ENCODE peak calls at places on chromosomes 16 and 17, in four cellular contexts. One of them, this sample, is unnamed.

GRCh38 chr17:78252111-78252634 is 20.7 kb downstream of the TMEM235 start:
- DNase-seq in activated B cell treated with CpG ODN at 0.5 μM for 24 hours: no peak
- DNase-seq in neural crest cell: no peak
- DNase-seq in chondrocyte: peak; percentile 80
- DNase-seq in this sample: no peak

GRCh38 chr17:77326636-77327035 is 185.9 kb downstream of the SEC14L1 start:
- DNase-seq in activated B cell treated with CpG ODN at 0.5 μM for 24 hours: no peak
- DNase-seq in neural crest cell: no peak
- DNase-seq in chondrocyte: peak; percentile 40
- DNase-seq in this sample: no peak

GRCh38 chr17:59266748-59267147 is 46.4 kb downstream of the GDPD1 start:
- DNase-seq in activated B cell treated with CpG ODN at 0.5 μM for 24 hours: no peak
- DNase-seq in neural crest cell: no peak
- DNase-seq in chondrocyte: no peak
- DNase-seq in this sample: no peak

GRCh38 chr16:88699180-88699579 is 7.0 kb downstream of the RNF166 start:
- DNase-seq in activated B cell treated with CpG ODN at 0.5 μM for 24 hours: no peak
- DNase-seq in neural crest cell: no peak
- DNase-seq in chondrocyte: no peak
- DNase-seq in this sample: no peak

GRCh38 chr16:67150058-67150832 is 553 bp downstream of the B3GNT9 start:
- DNase-seq in activated B cell treated with CpG ODN at 0.5 μM for 24 hours: no peak
- DNase-seq in neural crest cell: peak; percentile 54
- DNase-seq in chondrocyte: no peak
- DNase-seq in this sample: no peak

GRCh38 chr17:3556905-3557767 is 476 bp downstream of the TRPV3 start:
- DNase-seq in activated B cell treated with CpG ODN at 0.5 μM for 24 hours: peak; percentile 25
- DNase-seq in neural crest cell: no peak
- DNase-seq in chondrocyte: no peak
- DNase-seq in this sample: no peak

GRCh38 chr16:75264531-75264998 is 13.1 kb upstream of the BCAR1 start:
- DNase-seq in activated B cell treated with CpG ODN at 0.5 μM for 24 hours: no peak
- DNase-seq in neural crest cell: no peak
- DNase-seq in chondrocyte: no peak
- DNase-seq in this sample: no peak

GRCh38 chr16:87806608-87807546 is 41.1 kb upstream of the KLHDC4 start:
- DNase-seq in activated B cell treated with CpG ODN at 0.5 μM for 24 hours: peak; percentile 55
- DNase-seq in neural crest cell: no peak
- DNase-seq in chondrocyte: no peak
- DNase-seq in this sample: no peak

GRCh38 chr17:40466298-40466971 is 23.2 kb downstream of the IGFBP4 start:
- DNase-seq in activated B cell treated with CpG ODN at 0.5 μM for 24 hours: no peak
- DNase-seq in neural crest cell: no peak
- DNase-seq in chondrocyte: no peak
- DNase-seq in this sample: no peak

GRCh38 chr17:74833501-74834361 is 26.0 kb downstream of the GRIN2C start:
- DNase-seq in activated B cell treated with CpG ODN at 0.5 μM for 24 hours: peak; percentile 30
- DNase-seq in neural crest cell: no peak
- DNase-seq in chondrocyte: no peak
- DNase-seq in this sample: no peak

GRCh38 chr17:77210331-77210730 is 69.6 kb downstream of the SEC14L1 start:
- DNase-seq in activated B cell treated with CpG ODN at 0.5 μM for 24 hours: no peak
- DNase-seq in neural crest cell: no peak
- DNase-seq in chondrocyte: peak; percentile 57
- DNase-seq in this sample: no peak

GRCh38 chr17:17061516-17061915 is 19.3 kb downstream of the MPRIP start:
- DNase-seq in activated B cell treated with CpG ODN at 0.5 μM for 24 hours: peak; percentile 11
- DNase-seq in neural crest cell: no peak
- DNase-seq in chondrocyte: peak; percentile 30
- DNase-seq in this sample: no peak

GRCh38 chr16:88904676-88905365 is 38.4 kb upstream of the PABPN1L start:
- DNase-seq in activated B cell treated with CpG ODN at 0.5 μM for 24 hours: no peak
- DNase-seq in neural crest cell: no peak
- DNase-seq in chondrocyte: no peak
- DNase-seq in this sample: no peak

GRCh38 chr16:25996052-25996451 is 304.3 kb downstream of the HS3ST4 start:
- DNase-seq in activated B cell treated with CpG ODN at 0.5 μM for 24 hours: no peak
- DNase-seq in neural crest cell: no peak
- DNase-seq in chondrocyte: no peak
- DNase-seq in this sample: no peak

GRCh38 chr17:66638707-66639479 is 196.0 kb upstream of the CACNG5 start:
- DNase-seq in activated B cell treated with CpG ODN at 0.5 μM for 24 hours: no peak
- DNase-seq in neural crest cell: no peak
- DNase-seq in chondrocyte: no peak
- DNase-seq in this sample: no peak

GRCh38 chr16:70635356-70636016 is 10.9 kb upstream of the IL34 start:
- DNase-seq in activated B cell treated with CpG ODN at 0.5 μM for 24 hours: no peak
- DNase-seq in neural crest cell: peak; percentile 88
- DNase-seq in chondrocyte: no peak
- DNase-seq in this sample: no peak

GRCh38 chr16:56569971-56570370 is 5.1 kb downstream of the MT4 start:
- DNase-seq in activated B cell treated with CpG ODN at 0.5 μM for 24 hours: no peak
- DNase-seq in neural crest cell: no peak
- DNase-seq in chondrocyte: no peak
- DNase-seq in this sample: no peak

GRCh38 chr16:10750793-10751192 is 7.2 kb downstream of the NUBP1 start:
- DNase-seq in activated B cell treated with CpG ODN at 0.5 μM for 24 hours: no peak
- DNase-seq in neural crest cell: no peak
- DNase-seq in chondrocyte: peak; percentile 28
- DNase-seq in this sample: no peak

GRCh38 chr16:11255737-11256656 is at the start of gene SOCS1:
- DNase-seq in activated B cell treated with CpG ODN at 0.5 μM for 24 hours: peak; percentile 92
- DNase-seq in neural crest cell: peak; percentile 82
- DNase-seq in chondrocyte: no peak
- DNase-seq in this sample: peak; percentile 94

GRCh38 chr16:9039208-9039607 is 52.2 kb upstream of the HAPSTR1 start:
- DNase-seq in activated B cell treated with CpG ODN at 0.5 μM for 24 hours: no peak
- DNase-seq in neural crest cell: no peak
- DNase-seq in chondrocyte: no peak
- DNase-seq in this sample: no peak

GRCh38 chr17:40495140-40495539 is 6.3 kb downstream of the TNS4 start:
- DNase-seq in activated B cell treated with CpG ODN at 0.5 μM for 24 hours: no peak
- DNase-seq in neural crest cell: no peak
- DNase-seq in chondrocyte: no peak
- DNase-seq in this sample: no peak

GRCh38 chr16:3577302-3577752 is at the start of gene NLRC3:
- DNase-seq in activated B cell treated with CpG ODN at 0.5 μM for 24 hours: no peak
- DNase-seq in neural crest cell: no peak
- DNase-seq in chondrocyte: no peak
- DNase-seq in this sample: no peak

GRCh38 chr17:7632492-7632894 is 2.6 kb downstream of the SHBG start:
- DNase-seq in activated B cell treated with CpG ODN at 0.5 μM for 24 hours: no peak
- DNase-seq in neural crest cell: no peak
- DNase-seq in chondrocyte: no peak
- DNase-seq in this sample: no peak

GRCh38 chr16:68759062-68759461 is 22.0 kb downstream of the CDH1 start:
- DNase-seq in activated B cell treated with CpG ODN at 0.5 μM for 24 hours: no peak
- DNase-seq in neural crest cell: no peak
- DNase-seq in chondrocyte: no peak
- DNase-seq in this sample: no peak
- TF ChIP-seq CTCF in activated B cell treated with CpG ODN at 0.5 μM for 24 hours: no peak
- TF ChIP-seq CTCF in neural crest cell: no peak
- TF ChIP-seq CTCF in chondrocyte: no peak
- TF ChIP-seq CTCF in this sample: no peak

GRCh38 chr16:55439101-55439690 is 39.8 kb upstream of the MMP2 start:
- DNase-seq in activated B cell treated with CpG ODN at 0.5 μM for 24 hours: no peak
- DNase-seq in neural crest cell: no peak
- DNase-seq in chondrocyte: no peak
- DNase-seq in this sample: no peak
- TF ChIP-seq CTCF in activated B cell treated with CpG ODN at 0.5 μM for 24 hours: no peak
- TF ChIP-seq CTCF in neural crest cell: no peak
- TF ChIP-seq CTCF in chondrocyte: no peak
- TF ChIP-seq CTCF in this sample: no peak

GRCh38 chr16:28308794-28309535 is 16.6 kb downstream of the SBK1 start:
- DNase-seq in activated B cell treated with CpG ODN at 0.5 μM for 24 hours: no peak
- DNase-seq in neural crest cell: no peak
- DNase-seq in chondrocyte: no peak
- DNase-seq in this sample: no peak
- TF ChIP-seq CTCF in activated B cell treated with CpG ODN at 0.5 μM for 24 hours: no peak
- TF ChIP-seq CTCF in neural crest cell: no peak
- TF ChIP-seq CTCF in chondrocyte: no peak
- TF ChIP-seq CTCF in this sample: no peak

DNA sequence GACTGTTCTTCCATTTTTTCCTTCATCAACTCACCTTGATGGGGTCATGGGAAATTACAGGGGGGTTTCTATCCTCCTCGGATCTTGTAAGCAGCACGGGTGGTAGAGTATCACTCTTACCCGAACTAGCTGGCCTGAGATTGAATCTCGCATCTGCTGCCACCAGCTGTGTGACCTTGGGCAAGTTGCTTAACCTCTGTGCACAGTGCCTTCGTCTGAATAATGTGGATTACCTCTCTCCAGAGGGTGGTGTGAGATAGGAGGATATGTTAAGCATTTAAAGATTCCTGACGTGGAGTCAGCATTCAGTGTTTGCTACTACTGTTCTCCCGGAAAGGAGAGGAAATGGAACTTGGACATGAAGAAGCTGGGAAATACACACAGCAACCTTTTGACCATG is 24.4 kb downstream of the LASP1 start:
- DNase-seq in activated B cell treated with CpG ODN at 0.5 μM for 24 hours: no peak
- DNase-seq in neural crest cell: no peak
- DNase-seq in chondrocyte: no peak
- DNase-seq in this sample: no peak
- TF ChIP-seq CTCF in activated B cell treated with CpG ODN at 0.5 μM for 24 hours: no peak
- TF ChIP-seq CTCF in neural crest cell: no peak
- TF ChIP-seq CTCF in chondrocyte: no peak
- TF ChIP-seq CTCF in this sample: no peak

GRCh38 chr17:39153541-39154111 is 2.2 kb upstream of the PLXDC1 start:
- DNase-seq in activated B cell treated with CpG ODN at 0.5 μM for 24 hours: peak; percentile 92
- DNase-seq in neural crest cell: peak; percentile 98
- DNase-seq in chondrocyte: no peak
- DNase-seq in this sample: peak; percentile 98
- TF ChIP-seq CTCF in activated B cell treated with CpG ODN at 0.5 μM for 24 hours: no peak
- TF ChIP-seq CTCF in neural crest cell: peak; percentile 40
- TF ChIP-seq CTCF in chondrocyte: no peak
- TF ChIP-seq CTCF in this sample: no peak

GRCh38 chr17:27439342-27439741 is 16.9 kb upstream of the KSR1 start:
- DNase-seq in activated B cell treated with CpG ODN at 0.5 μM for 24 hours: no peak
- DNase-seq in neural crest cell: no peak
- DNase-seq in chondrocyte: no peak
- DNase-seq in this sample: no peak
- TF ChIP-seq CTCF in activated B cell treated with CpG ODN at 0.5 μM for 24 hours: no peak
- TF ChIP-seq CTCF in neural crest cell: no peak
- TF ChIP-seq CTCF in chondrocyte: no peak
- TF ChIP-seq CTCF in this sample: no peak

GRCh38 chr16:5042574-5043171 is 8.9 kb upstream of the NAGPA start:
- DNase-seq in activated B cell treated with CpG ODN at 0.5 μM for 24 hours: no peak
- DNase-seq in neural crest cell: no peak
- DNase-seq in chondrocyte: peak; percentile 35
- DNase-seq in this sample: no peak
- TF ChIP-seq CTCF in activated B cell treated with CpG ODN at 0.5 μM for 24 hours: no peak
- TF ChIP-seq CTCF in neural crest cell: no peak
- TF ChIP-seq CTCF in chondrocyte: peak; percentile 28
- TF ChIP-seq CTCF in this sample: peak; percentile 36